ENCODE peak calls at places on chromosomes 3 and 15, in seven cellular contexts. H is naive thymus-derived CD8-positive, alpha-beta T cell; U is GM19239; E is OCI-LY7; B is CD8-positive, alpha-beta T cell; X is AG10803; Z is SW480. M is an unnamed sample.

GRCh38 chr15:67755264-67755663 is 70.0 kb upstream of the SKOR1 start:
- DNase-seq in H (no peak), U (no peak), E (no peak), B (no peak), X (no peak), Z (no peak), M (no peak)

GRCh38 chr3:68793750-68794149 is 138.6 kb downstream of the TAFA4 start:
- DNase-seq in H (no peak), U (no peak), E (no peak), B (no peak), X (no peak), Z (no peak), M (no peak)

GRCh38 chr15:31279221-31280036 is 47.2 kb upstream of the KLF13 start:
- DNase-seq in H (no peak), U (no peak), E (no peak), B (no peak), X (no peak), Z (no peak), M (no peak)

GRCh38 chr3:12224181-12225147 is 64.4 kb upstream of the PPARG start:
- DNase-seq in H (no peak), U (no peak), E (no peak), B (no peak), X (peak; percentile 18), Z (peak; percentile 71), M (no peak)

GRCh38 chr15:52789601-52790165 is 453 bp downstream of the ONECUT1 start:
- DNase-seq in H (no peak), U (no peak), E (peak; percentile 7), B (no peak), X (no peak), Z (peak; percentile 30), M (no peak)

GRCh38 chr3:180747805-180748361 is 68.6 kb upstream of the CCDC39 start:
- DNase-seq in H (no peak), U (no peak), E (no peak), B (no peak), X (no peak), Z (no peak), M (no peak)

GRCh38 chr15:39399600-39399999 is 181.3 kb upstream of the THBS1 start:
- DNase-seq in H (no peak), U (no peak), E (no peak), B (no peak), X (no peak), Z (no peak), M (no peak)

GRCh38 chr3:55609230-55610100 is 122.4 kb upstream of the WNT5A start:
- DNase-seq in H (no peak), U (no peak), E (peak; percentile 17), B (no peak), X (no peak), Z (no peak), M (no peak)

GRCh38 chr3:186997061-186998054 is 67.0 kb downstream of the ST6GAL1 start:
- DNase-seq in H (no peak), U (no peak), E (peak; percentile 73), B (peak; percentile 32), X (no peak), Z (no peak), M (no peak)

GRCh38 chr15:51331141-51331540 is 7.3 kb downstream of the CYP19A1 start:
- DNase-seq in H (no peak), U (no peak), E (no peak), B (no peak), X (no peak), Z (no peak), M (no peak)

GRCh38 chr3:188468672-188469071 is 314.7 kb downstream of the LPP start:
- DNase-seq in H (no peak), U (no peak), E (no peak), B (no peak), X (peak; percentile 64), Z (no peak), M (no peak)

GRCh38 chr15:101128191-101128590 is 123.7 kb downstream of the CHSY1 start:
- DNase-seq in H (no peak), U (no peak), E (no peak), B (no peak), X (peak; percentile 98), Z (no peak), M (no peak)

GRCh38 chr15:78177447-78177873 is 28.3 kb downstream of the IDH3A start:
- DNase-seq in H (peak; percentile 30), U (no peak), E (peak; percentile 62), B (no peak), X (no peak), Z (peak; percentile 13), M (no peak)

GRCh38 chr3:8759038-8759755 is 10.2 kb downstream of the OXTR start:
- DNase-seq in H (no peak), U (no peak), E (no peak), B (no peak), X (peak; percentile 62), Z (no peak), M (no peak)

GRCh38 chr3:4334548-4334947 is 31.4 kb downstream of the SETMAR start:
- DNase-seq in H (no peak), U (no peak), E (no peak), B (no peak), X (no peak), Z (no peak), M (no peak)

GRCh38 chr15:56933420-56934210 is 15.2 kb downstream of the TCF12 start:
- DNase-seq in H (no peak), U (no peak), E (no peak), B (no peak), X (no peak), Z (no peak), M (no peak)

GRCh38 chr3:47434849-47435248 is 40.9 kb downstream of the SCAP start:
- DNase-seq in H (no peak), U (no peak), E (no peak), B (no peak), X (no peak), Z (no peak), M (no peak)

GRCh38 chr15:48473667-48474066 is 142.4 kb downstream of the DUT start:
- DNase-seq in H (no peak), U (no peak), E (no peak), B (no peak), X (no peak), Z (no peak), M (no peak)

GRCh38 chr15:64092864-64093626 is 593 bp downstream of the CIAO2A start:
- DNase-seq in H (peak; percentile 28), U (no peak), E (peak; percentile 79), B (peak; percentile 52), X (peak; percentile 66), Z (peak; percentile 64), M (peak; percentile 4)

GRCh38 chr3:117248149-117248548 is 538.6 kb downstream of the TUSC7 start:
- DNase-seq in H (no peak), U (no peak), E (no peak), B (no peak), X (no peak), Z (no peak), M (no peak)

GRCh38 chr3:148223266-148223665 is 474.4 kb upstream of the AGTR1 start:
- DNase-seq in H (no peak), U (no peak), E (no peak), B (no peak), X (peak; percentile 73), Z (no peak), M (no peak)

GRCh38 chr15:26891448-26891881 is 24.6 kb downstream of the GABRA5 start:
- DNase-seq in H (no peak), U (no peak), E (peak; percentile 32), B (no peak), X (peak; percentile 67), Z (peak; percentile 52), M (no peak)

GRCh38 chr15:74203914-74204431 is 1.4 kb upstream of the STRA6 start:
- DNase-seq in H (no peak), U (no peak), E (no peak), B (no peak), X (peak; percentile 30), Z (peak; percentile 74), M (no peak)

GRCh38 chr15:48149858-48150257 is 28.2 kb downstream of the MYEF2 start:
- DNase-seq in H (no peak), U (no peak), E (no peak), B (no peak), X (peak; percentile 56), Z (no peak), M (no peak)

GRCh38 chr15:80832676-80833075 is 53.5 kb downstream of the CEMIP start:
- DNase-seq in H (no peak), U (no peak), E (no peak), B (no peak), X (no peak), Z (no peak), M (no peak)

GRCh38 chr3:46406440-46406785 is 453 bp downstream of the CCR5AS start:
- DNase-seq in H (no peak), U (no peak), E (no peak), B (no peak), X (no peak), Z (no peak), M (no peak)

GRCh38 chr3:41419809-41420208 is 220.5 kb downstream of the CTNNB1 start:
- DNase-seq in H (no peak), U (no peak), E (no peak), B (no peak), X (no peak), Z (no peak), M (no peak)

GRCh38 chr3:116140100-116140689 is 305.1 kb downstream of the LSAMP start:
- DNase-seq in H (no peak), U (no peak), E (peak; percentile 43), B (no peak), X (peak; percentile 47), Z (peak; percentile 58), M (no peak)

GRCh38 chr3:31732548-31732947 is 199.8 kb downstream of the STT3B start:
- DNase-seq in H (no peak), U (no peak), E (no peak), B (no peak), X (no peak), Z (no peak), M (no peak)

GRCh38 chr15:69511015-69511414 is 58.4 kb downstream of the RPLP1 start:
- DNase-seq in H (no peak), U (no peak), E (no peak), B (peak; percentile 13), X (no peak), Z (no peak), M (no peak)

GRCh38 chr3:193816656-193817311 is 223.8 kb downstream of the OPA1 start:
- DNase-seq in H (no peak), U (no peak), E (no peak), B (no peak), X (peak; percentile 4), Z (peak; percentile 13), M (no peak)

M was measured in effector CD4-positive, alpha-beta T cell.